ENCODE peak calls at places on chromosomes 4 and X, in seven cellular contexts. L is heart right ventricle; S is CD4-positive, alpha-beta T cell; Z is psoas muscle; V is thoracic aorta; K is IMR-90; B is CD8-positive, alpha-beta memory T cell. C is an unnamed sample.
A peak's percentile ranks its signal among the peaks of the same experiment; 100 is the strongest.

GRCh38 chr4:37561196-37561802 is 124.9 kb downstream of the RELL1 start:
- DNase-seq in L (no peak), S (no peak), Z (no peak), V (no peak), K (no peak), B (no peak), C (no peak)

GRCh38 chrX:56554870-56555269 is 8.6 kb upstream of the UBQLN2 start:
- DNase-seq in L (no peak), S (no peak), Z (no peak), V (no peak), K (no peak), B (no peak), C (no peak)

GRCh38 chr4:157221895-157222763 is 1.6 kb downstream of the GRIA2 start:
- DNase-seq in L (no peak), S (no peak), Z (peak; percentile 52), V (no peak), K (no peak), B (no peak), C (peak; percentile 51)

GRCh38 chrX:107154787-107155620 is 36.4 kb upstream of the RBM41 start:
- DNase-seq in L (no peak), S (peak; percentile 2), Z (no peak), V (no peak), K (peak; percentile 9), B (no peak), C (peak; percentile 16)

GRCh38 chrX:21905976-21906375 is 34.5 kb upstream of the SMS start:
- DNase-seq in L (no peak), S (no peak), Z (no peak), V (no peak), K (no peak), B (no peak), C (no peak)

GRCh38 chr4:32192363-32192762 is 1472.2 kb downstream of the PCDH7 start:
- DNase-seq in L (no peak), S (no peak), Z (no peak), V (no peak), K (no peak), B (no peak), C (no peak)

GRCh38 chrX:120090208-120090607 is 12.7 kb upstream of the RHOXF2B start:
- DNase-seq in L (no peak), S (no peak), Z (no peak), V (no peak), K (no peak), B (no peak), C (no peak)

GRCh38 chr4:74934016-74934821 is 1.3 kb downstream of the PARM1 start:
- DNase-seq in L (peak; percentile 35), S (no peak), Z (no peak), V (no peak), K (peak; percentile 14), B (no peak), C (peak; percentile 72)

DNA sequence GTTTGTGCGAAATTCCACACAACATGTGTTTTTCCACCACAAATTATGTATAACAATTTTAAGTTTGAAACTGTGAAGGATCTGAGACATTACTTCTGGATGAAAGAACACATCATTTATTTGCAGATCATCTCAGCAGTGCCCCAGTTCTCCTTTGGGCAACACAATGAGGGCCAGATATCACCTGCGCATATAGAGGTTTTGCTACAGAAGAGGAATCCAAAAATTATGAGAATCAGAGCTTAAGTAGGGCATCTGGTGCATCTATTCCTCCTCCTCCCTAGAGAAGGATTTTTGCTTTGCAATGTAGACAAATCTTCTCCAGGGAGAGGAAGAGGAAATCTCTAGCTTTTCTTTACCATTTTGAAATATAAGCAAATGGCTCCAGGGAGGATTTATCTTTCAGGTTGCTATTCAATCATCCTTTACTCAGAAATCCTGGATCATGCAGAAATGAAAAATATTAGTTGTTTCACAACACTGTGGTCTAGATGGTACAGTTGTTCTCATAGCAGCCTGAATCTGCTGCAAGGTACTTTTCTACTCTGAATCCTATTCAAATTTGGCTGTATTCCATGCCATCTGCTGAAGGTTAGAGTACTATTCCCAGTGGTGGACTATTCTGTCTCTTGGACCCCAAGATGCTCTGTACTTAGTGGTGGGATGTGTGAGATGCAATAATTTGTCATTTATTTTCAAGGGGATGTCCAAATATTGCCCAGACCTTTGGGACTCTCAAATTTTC is 132.1 kb downstream of the SNCA start:
- DNase-seq in L (no peak), S (no peak), Z (no peak), V (no peak), K (no peak), B (no peak), C (no peak)
- H3K27ac ChIP-seq in L (no peak overlapping the region), S (no peak overlapping the region), Z (no peak overlapping the region), V (no peak overlapping the region), K (no peak overlapping the region), B (no peak overlapping the region), C (no peak overlapping the region)

GRCh38 chr4:40596522-40596921 is 33.1 kb downstream of the RBM47 start:
- DNase-seq in L (no peak), S (no peak), Z (no peak), V (no peak), K (no peak), B (no peak), C (no peak)
- H3K27ac ChIP-seq in L (no peak overlapping the region), S (no peak overlapping the region), Z (no peak overlapping the region), V (no peak overlapping the region), K (no peak overlapping the region), B (no peak overlapping the region), C (no peak overlapping the region)

GRCh38 chr4:53810643-53811042 is 219.4 kb upstream of the LNX1 start:
- DNase-seq in L (no peak), S (no peak), Z (no peak), V (no peak), K (no peak), B (no peak), C (no peak)
- H3K27ac ChIP-seq in L (no peak overlapping the region), S (no peak overlapping the region), Z (no peak overlapping the region), V (no peak overlapping the region), K (peak overlapping the region; percentile 7), B (no peak overlapping the region), C (no peak overlapping the region)

GRCh38 chr4:15651682-15652081 is 3.5 kb downstream of the FBXL5 start:
- DNase-seq in L (no peak), S (no peak), Z (no peak), V (no peak), K (peak; percentile 19), B (no peak), C (no peak)

GRCh38 chr4:15652191-15652590 is 3.0 kb downstream of the FBXL5 start:
- DNase-seq in L (no peak), S (no peak), Z (no peak), V (no peak), K (peak; percentile 13), B (no peak), C (no peak)

GRCh38 chr4:15649914-15650545 is 5.1 kb downstream of the FBXL5 start:
- DNase-seq in L (no peak), S (peak; percentile 25), Z (no peak), V (no peak), K (peak; percentile 63), B (peak; percentile 52), C (no peak)

GRCh38 chr4:15653430-15653829 is 1.7 kb downstream of the FBXL5 start:
- DNase-seq in L (no peak), S (no peak), Z (no peak), V (no peak), K (no peak), B (no peak), C (no peak)

DNA sequence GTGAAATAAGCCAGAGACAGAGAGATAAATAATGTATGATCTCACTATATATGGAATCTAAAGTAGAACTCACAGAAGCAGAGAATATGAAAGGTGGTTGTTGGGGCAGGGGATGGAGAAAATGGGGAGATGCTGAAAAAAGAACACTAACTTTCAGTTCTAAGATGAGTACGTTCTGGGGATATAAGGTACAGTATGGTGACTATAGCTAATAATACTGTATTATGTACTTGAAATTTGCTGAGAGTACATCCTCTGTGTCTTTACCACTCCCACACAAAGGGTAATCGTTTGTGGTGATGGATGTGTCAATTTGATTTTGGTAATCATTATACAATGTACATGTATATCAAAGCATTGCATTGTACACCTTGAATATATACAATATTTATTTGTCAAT is 6.6 kb downstream of the FBXL5 start:
- DNase-seq in L (no peak), S (no peak), Z (no peak), V (no peak), K (no peak), B (no peak), C (no peak)
- H3K27ac ChIP-seq in L (no peak overlapping the region), S (no peak overlapping the region), Z (no peak overlapping the region), V (no peak overlapping the region), K (no peak overlapping the region), B (no peak overlapping the region), C (no peak overlapping the region)

DNA sequence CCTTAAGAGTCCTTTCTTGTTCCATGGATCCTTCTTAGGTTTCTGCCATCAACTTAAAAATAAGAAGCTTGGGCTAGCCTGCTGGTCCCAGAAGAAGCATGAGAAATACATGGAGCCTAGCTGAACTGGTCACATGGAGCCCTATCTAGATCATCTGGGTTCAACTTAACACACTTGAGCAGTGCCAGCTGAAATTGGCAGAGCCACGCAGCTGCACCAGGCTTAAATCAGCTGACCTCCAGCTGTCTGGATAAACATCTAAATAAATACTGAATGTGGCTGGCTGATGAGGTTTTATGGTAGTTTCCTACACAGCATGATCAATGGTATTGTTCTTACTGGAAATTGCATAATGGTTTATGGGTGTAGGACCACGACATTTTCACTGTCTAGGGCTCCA is 598.4 kb upstream of the FAM241A start:
- DNase-seq in L (no peak), S (no peak), Z (no peak), V (no peak), K (no peak), B (no peak), C (no peak)
- H3K27ac ChIP-seq in L (no peak overlapping the region), S (no peak overlapping the region), Z (no peak overlapping the region), V (no peak overlapping the region), K (no peak overlapping the region), B (no peak overlapping the region), C (no peak overlapping the region)

DNA sequence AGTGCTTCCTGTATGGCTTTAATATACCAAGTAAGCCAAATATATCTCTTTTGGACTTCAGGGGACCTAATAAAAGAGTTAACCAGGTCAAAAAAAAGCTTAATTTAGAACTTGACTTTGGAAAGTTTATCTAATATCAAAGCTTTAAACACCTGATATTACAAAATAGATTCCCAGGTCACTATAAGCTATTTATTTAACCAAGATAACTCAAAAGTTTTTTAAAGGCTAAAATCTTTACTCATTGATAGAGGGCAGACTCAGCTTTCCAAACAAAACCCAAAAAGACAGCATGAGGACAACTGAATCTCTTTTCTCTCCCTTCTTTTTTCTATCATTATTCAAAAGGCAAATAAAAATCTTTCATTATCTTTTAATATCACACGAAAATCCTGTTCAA is 19.5 kb downstream of the NUDT11 start:
- DNase-seq in L (no peak), S (no peak), Z (no peak), V (no peak), K (no peak), B (no peak), C (no peak)
- H3K27ac ChIP-seq in L (no peak overlapping the region), S (no peak overlapping the region), Z (no peak overlapping the region), V (no peak overlapping the region), K (no peak overlapping the region), B (no peak overlapping the region), C (no peak overlapping the region)

GRCh38 chr4:133146574-133147198 is 2.4 kb upstream of the PCDH10 start:
- DNase-seq in L (peak; percentile 13), S (no peak), Z (peak; percentile 34), V (no peak), K (peak; percentile 40), B (no peak), C (peak; percentile 69)

GRCh38 chr4:133149364-133149695 is 236 bp downstream of the PCDH10 start:
- DNase-seq in L (no peak), S (no peak), Z (no peak), V (no peak), K (no peak), B (no peak), C (no peak)

GRCh38 chr4:133147365-133147821 is 1.7 kb upstream of the PCDH10 start:
- DNase-seq in L (no peak), S (no peak), Z (no peak), V (no peak), K (no peak), B (no peak), C (no peak)

GRCh38 chr4:133148690-133149363 is at the start of gene PCDH10:
- DNase-seq in L (peak; percentile 84), S (no peak), Z (peak; percentile 91), V (peak; percentile 77), K (peak; percentile 87), B (no peak), C (peak; percentile 96)

GRCh38 chr4:133147922-133148689 is 988 bp upstream of the PCDH10 start:
- DNase-seq in L (peak; percentile 15), S (no peak), Z (peak; percentile 42), V (no peak), K (peak; percentile 21), B (no peak), C (peak; percentile 52)
- H3K27ac ChIP-seq in L (no peak overlapping the region), S (no peak overlapping the region), Z (no peak overlapping the region), V (peak overlapping the region; percentile 66), K (no peak overlapping the region), B (no peak overlapping the region), C (no peak overlapping the region)

C was measured in right cardiac atrium.